ENCODE peak calls at places on chromosomes 16 and 17, in five cellular contexts. Z is left ventricle myocardium inferior, I is Peyer's patch, P is gastrocnemius medialis, T is psoas muscle. N is an unnamed sample.

GRCh38 chr16:71840052-71840451 is 5.7 kb upstream of the ATXN1L start:
- DNase-seq in Z (no peak), P (no peak), T (no peak), I (no peak), N (no peak)

GRCh38 chr16:71882505-71883192 is 1.3 kb downstream of the ZNF821 start:
- DNase-seq in Z (no peak), I (no peak), P (no peak), T (no peak), N (no peak)

GRCh38 chr16:64437706-64438329 is 684.0 kb downstream of the CDH11 start:
- DNase-seq in T (no peak), Z (no peak), P (no peak), I (no peak), N (no peak)

GRCh38 chr16:10022098-10022497 is 160.1 kb downstream of the GRIN2A start:
- DNase-seq in T (no peak), I (no peak), P (no peak), Z (no peak), N (no peak)

GRCh38 chr16:4802659-4803287 is 340 bp upstream of the ROGDI start:
- DNase-seq in P (peak), Z (peak), T (peak), I (peak), N (peak)

GRCh38 chr17:73166731-73167581 is 2.1 kb downstream of the SSTR2 start:
- DNase-seq in T (no peak), P (no peak), I (no peak), Z (no peak), N (no peak)

GRCh38 chr17:44359458-44360143 is 4.1 kb downstream of the FAM171A2 start:
- DNase-seq in P (no peak), T (no peak), I (no peak), Z (no peak), N (no peak)

GRCh38 chr17:66508896-66509843 is 206.8 kb downstream of the PRKCA start:
- DNase-seq in I (peak), P (no peak), Z (no peak), T (no peak), N (no peak)

GRCh38 chr17:80598813-80599545 is 54.3 kb downstream of the RPTOR start:
- DNase-seq in Z (no peak), I (no peak), P (no peak), T (no peak), N (no peak)

GRCh38 chr16:30457256-30457655 is 11.6 kb upstream of the SEPHS2 start:
- DNase-seq in I (no peak), P (no peak), T (no peak), Z (no peak), N (no peak)
- H3K4me3 ChIP-seq in I (no peak), P (no peak), T (no peak), Z (no peak), N (no peak)

DNA sequence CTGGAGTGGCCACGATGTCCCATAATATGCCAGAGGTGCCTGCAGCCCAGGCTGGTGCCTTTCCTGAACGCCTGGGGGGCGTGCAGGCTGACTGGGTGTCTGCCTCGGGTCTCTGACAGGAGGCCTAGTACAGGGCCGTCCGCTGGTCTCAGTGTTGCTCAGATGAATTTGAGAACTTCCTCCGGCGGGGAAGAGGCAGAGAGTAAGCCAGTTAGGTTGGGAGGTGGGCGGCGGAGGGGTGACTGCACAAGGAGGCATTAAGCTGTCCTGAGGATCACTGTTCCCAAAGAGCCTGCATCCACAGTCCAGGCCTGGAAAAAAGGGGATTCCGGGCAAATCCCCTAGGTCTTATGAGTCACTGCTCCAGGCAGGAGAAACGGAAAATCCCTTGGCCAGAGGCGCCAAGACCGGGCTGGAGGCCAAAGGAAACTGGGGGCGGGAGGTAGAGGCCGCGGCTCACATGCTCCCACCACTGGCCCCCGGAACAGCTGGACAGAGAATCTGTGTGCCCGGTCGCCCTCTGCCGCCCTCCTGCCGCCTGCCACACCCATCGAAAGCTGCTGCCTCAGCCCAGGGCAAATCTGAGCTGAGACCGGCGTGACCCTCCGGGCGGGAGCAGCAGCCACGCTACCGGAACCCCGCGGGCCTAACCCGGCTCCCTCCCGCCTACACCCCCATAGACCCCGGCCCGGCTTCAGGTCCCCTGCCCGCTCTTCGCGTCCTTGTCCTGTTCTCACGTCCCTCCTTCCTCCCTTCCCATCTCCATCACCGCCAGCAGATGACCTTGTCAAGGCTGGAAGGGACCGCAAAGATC is 1.2 kb downstream of the TRIM47 start:
- DNase-seq in Z (peak), I (peak), T (peak), P (peak), N (peak)
- TF ChIP-seq CTCF in Z (no peak), I (no peak), T (no peak), P (no peak), N (no peak)

DNA sequence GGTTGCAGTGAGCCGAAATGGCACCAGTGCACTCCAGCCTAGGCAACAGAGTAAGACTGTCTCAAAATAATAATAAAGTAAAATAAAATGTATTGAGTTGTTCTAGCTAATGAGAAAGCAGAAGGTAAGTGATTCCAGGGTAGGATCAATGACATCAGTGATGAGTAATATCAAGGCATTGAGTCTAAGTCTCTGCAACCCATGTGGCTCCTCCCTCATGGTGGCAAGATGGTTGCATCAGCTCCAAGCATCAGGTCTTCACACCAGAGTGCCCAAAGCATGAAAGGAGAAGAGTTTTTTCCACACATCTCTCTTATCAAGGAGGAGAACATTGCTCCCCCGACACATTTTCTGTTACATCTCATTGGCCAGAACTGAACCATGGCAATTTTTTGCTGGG is 34.8 kb upstream of the GAS7 start:
- DNase-seq in T (no peak), I (no peak), P (no peak), Z (no peak), N (no peak)
- H3K27ac ChIP-seq in T (no peak), I (no peak), P (no peak), Z (no peak), N (no peak)

GRCh38 chr17:47895856-47896671 is at the start of gene SP2:
- DNase-seq in Z (peak), P (peak), I (peak), T (peak), N (peak)
- H3K4me3 ChIP-seq in Z (peak), P (peak), I (peak), T (peak), N (peak)

GRCh38 chr16:62829084-62829483 is 792.8 kb upstream of the CDH8 start:
- DNase-seq in Z (no peak), P (no peak), T (no peak), I (no peak), N (no peak)

GRCh38 chr16:62829615-62830014 is 793.4 kb upstream of the CDH8 start:
- DNase-seq in T (no peak), P (no peak), I (no peak), Z (no peak), N (no peak)

GRCh38 chr16:62832214-62832613 is 796.0 kb upstream of the CDH8 start:
- DNase-seq in T (no peak), Z (no peak), I (no peak), P (no peak), N (no peak)

DNA sequence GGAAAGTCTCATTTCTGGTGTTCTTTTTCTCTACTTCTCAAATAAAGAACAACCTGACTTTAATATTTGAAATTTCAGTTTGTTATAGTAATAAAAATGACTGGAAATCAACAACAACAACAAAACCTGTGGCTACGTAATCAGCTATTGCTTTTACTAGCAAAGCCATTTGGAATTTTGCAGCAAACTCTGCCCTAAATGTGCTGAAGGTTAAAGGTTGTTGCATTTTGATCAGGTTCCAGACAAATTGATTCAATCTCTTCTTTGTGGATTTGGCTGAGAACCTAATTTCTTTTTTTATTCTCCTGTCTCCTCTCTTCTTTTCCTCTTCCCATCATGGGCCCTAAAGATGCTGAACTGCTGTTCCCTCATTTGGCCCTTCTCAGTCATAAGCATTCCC is 795.0 kb upstream of the CDH8 start:
- DNase-seq in Z (no peak), P (no peak), T (no peak), I (no peak), N (no peak)
- TF ChIP-seq CTCF in Z (no peak), P (no peak), T (no peak), I (no peak), N (no peak)

GRCh38 chr16:27625050-27625697 is 75.2 kb downstream of the KATNIP start:
- DNase-seq in P (no peak), T (no peak), Z (no peak), I (peak), N (no peak)
- H3K27ac ChIP-seq in P (no peak), T (no peak), Z (peak), I (peak), N (no peak)